ENCODE peak calls at places on chromosomes 7 and 10, in five cellular contexts. G is H9, C is mammary epithelial cell, Q is PC-3, I is body of pancreas. E is an unnamed sample.

GRCh38 chr10:112711366-112711765 is 238.7 kb upstream of the TCF7L2 start:
- DNase-seq in G (no peak), C (no peak), Q (peak; percentile 88), I (no peak), E (no peak)

GRCh38 chr7:111796671-111797070 is 234.4 kb upstream of the IMMP2L start:
- DNase-seq in G (no peak), C (peak; percentile 17), Q (no peak), I (no peak), E (no peak)

GRCh38 chr7:39824801-39825200 is 125.3 kb upstream of the CDK13 start:
- DNase-seq in G (no peak), C (no peak), Q (no peak), I (no peak), E (no peak)

GRCh38 chr7:157352506-157352905 is 15.7 kb downstream of the DNAJB6 start:
- DNase-seq in G (no peak), C (no peak), Q (no peak), I (no peak), E (no peak)

GRCh38 chr7:116588641-116589594 is 64.1 kb downstream of the CAV1 start:
- DNase-seq in G (no peak), C (peak; percentile 44), Q (peak; percentile 88), I (no peak), E (no peak)

GRCh38 chr7:146235210-146235609 is 118.6 kb downstream of the CNTNAP2 start:
- DNase-seq in G (no peak), C (no peak), Q (no peak), I (no peak), E (no peak)

GRCh38 chr10:71077143-71077581 is 135.2 kb upstream of the UNC5B start:
- DNase-seq in G (peak; percentile 30), C (peak; percentile 62), Q (no peak), I (peak; percentile 2), E (no peak)

GRCh38 chr7:22561895-22562593 is 62.1 kb upstream of the STEAP1B start:
- DNase-seq in G (no peak), C (peak; percentile 58), Q (peak; percentile 55), I (no peak), E (no peak)

GRCh38 chr10:7301039-7301768 is 109.6 kb downstream of the SFMBT2 start:
- DNase-seq in G (peak; percentile 69), C (no peak), Q (peak; percentile 11), I (no peak), E (no peak)

GRCh38 chr7:132380065-132380464 is 196.2 kb downstream of the PLXNA4 start:
- DNase-seq in G (no peak), C (no peak), Q (no peak), I (no peak), E (no peak)

GRCh38 chr10:132669208-132669861 is 116.6 kb downstream of the NKX6-2 start:
- DNase-seq in G (no peak), C (no peak), Q (no peak), I (peak; percentile 8), E (no peak)

GRCh38 chr7:96720843-96721242 is 11.2 kb upstream of the SEM1 start:
- DNase-seq in G (no peak), C (peak; percentile 76), Q (peak; percentile 76), I (no peak), E (no peak)

GRCh38 chr10:12730809-12731519 is 270.5 kb downstream of the CCDC3 start:
- DNase-seq in G (no peak), C (no peak), Q (no peak), I (no peak), E (no peak)

GRCh38 chr10:62724465-62724864 is 80.1 kb upstream of the ADO start:
- DNase-seq in G (no peak), C (no peak), Q (no peak), I (no peak), E (no peak)

GRCh38 chr10:128400564-128400963 is 274.3 kb upstream of the MKI67 start:
- DNase-seq in G (no peak), C (no peak), Q (no peak), I (no peak), E (no peak)

GRCh38 chr10:8600192-8600591 is 545.7 kb downstream of the GATA3 start:
- DNase-seq in G (no peak), C (peak; percentile 82), Q (peak; percentile 25), I (no peak), E (no peak)

GRCh38 chr10:69501657-69502056 is 50.4 kb downstream of the TSPAN15 start:
- DNase-seq in G (peak; percentile 21), C (no peak), Q (no peak), I (no peak), E (no peak)

GRCh38 chr10:80144302-80145131 is 12.0 kb downstream of the PLAC9 start:
- DNase-seq in G (peak; percentile 46), C (no peak), Q (peak; percentile 97), I (peak; percentile 41), E (no peak)

GRCh38 chr7:1074593-1075431 is 13.1 kb upstream of the GPER1 start:
- DNase-seq in G (no peak), C (no peak), Q (no peak), I (no peak), E (no peak)

GRCh38 chr10:43249151-43249961 is 17.5 kb downstream of the RASGEF1A start:
- DNase-seq in G (peak; percentile 23), C (no peak), Q (no peak), I (peak; percentile 8), E (no peak)

GRCh38 chr7:7265057-7265456 is 82.7 kb downstream of the C1GALT1 start:
- DNase-seq in G (no peak), C (no peak), Q (no peak), I (no peak), E (no peak)

GRCh38 chr7:134827436-134827835 is 48.0 kb downstream of the CALD1 start:
- DNase-seq in G (no peak), C (no peak), Q (no peak), I (no peak), E (no peak)

GRCh38 chr10:77313066-77313750 is 324.4 kb downstream of the KCNMA1 start:
- DNase-seq in G (no peak), C (no peak), Q (no peak), I (no peak), E (no peak)

GRCh38 chr7:36276428-36277246 is 113.0 kb upstream of the ANLN start:
- DNase-seq in G (no peak), C (no peak), Q (no peak), I (no peak), E (no peak)

GRCh38 chr10:100788027-100788900 is 42.9 kb downstream of the PAX2 start:
- DNase-seq in G (peak; percentile 62), C (no peak), Q (no peak), I (no peak), E (no peak)
- TF ChIP-seq CTCF in G (peak; percentile 28), C (no peak), Q (no peak), I (no peak), E (no peak)

DNA sequence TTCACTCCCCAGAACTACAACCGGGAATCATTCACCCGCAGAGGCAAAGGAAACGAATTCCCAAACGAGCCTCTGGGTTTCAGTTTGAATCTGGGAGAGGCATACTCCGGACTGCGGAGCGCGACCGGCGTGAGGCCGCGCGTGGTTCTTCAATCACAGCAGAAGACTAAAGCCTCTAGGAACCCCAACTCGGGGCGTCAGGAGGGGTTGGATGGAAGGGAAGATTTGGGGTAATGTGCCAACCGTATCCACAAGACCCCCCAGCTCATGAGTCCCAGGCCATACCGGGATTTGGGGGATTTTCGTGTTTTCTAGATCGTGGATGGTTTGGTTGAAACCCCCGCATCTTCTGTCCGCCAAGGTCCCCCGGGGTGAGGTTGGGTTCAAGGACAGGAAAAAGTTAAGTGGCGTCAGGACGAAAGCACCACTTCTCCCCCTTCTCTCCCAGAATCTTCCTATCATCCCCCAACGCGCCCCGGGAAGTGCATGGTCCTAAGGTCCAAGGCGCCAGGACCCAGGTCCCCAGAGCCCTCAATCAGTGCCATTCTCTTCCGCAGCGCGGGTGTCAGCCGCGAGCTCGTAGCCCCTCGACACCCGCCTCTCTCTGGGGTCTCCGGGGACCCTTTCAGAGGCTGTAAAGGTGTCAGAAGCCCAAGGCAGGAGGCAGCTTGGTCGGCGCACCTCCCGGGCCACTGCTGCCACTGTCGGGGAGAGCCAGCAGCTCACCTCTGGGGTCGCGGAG is 1.7 kb downstream of the MKX start:
- DNase-seq in G (no peak), C (peak; percentile 20), Q (peak; percentile 18), I (peak; percentile 20), E (no peak)
- H3K27me3 ChIP-seq in G (peaks cover 61% of the 10 kb centered on the region), C (peaks cover 53% of the 10 kb centered on the region), Q (peaks cover 16% of the 10 kb centered on the region), I (peaks cover 36% of the 10 kb centered on the region), E (peaks cover 65% of the 10 kb centered on the region)

DNA sequence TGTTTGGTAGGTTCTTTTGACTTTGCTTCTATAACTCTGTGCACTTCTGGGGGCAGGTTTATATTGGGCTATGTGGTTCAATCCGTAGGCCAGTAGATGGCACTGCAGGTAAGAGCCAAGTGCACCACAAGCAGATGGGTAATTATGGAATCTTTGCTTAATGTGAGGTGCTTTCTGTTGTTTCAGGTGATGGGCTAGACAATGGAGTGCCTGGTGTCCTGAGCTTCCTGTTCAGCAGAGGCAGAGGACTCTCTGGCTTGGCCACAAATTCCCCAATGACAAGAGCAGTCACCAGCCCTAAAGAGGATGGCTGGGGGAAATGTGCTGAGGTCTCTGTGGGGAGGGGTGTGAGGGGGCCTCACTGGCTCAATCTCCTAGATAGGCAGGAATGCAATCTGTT is 455.0 kb downstream of the CCSER2 start:
- DNase-seq in G (peak; percentile 54), C (peak; percentile 24), Q (peak; percentile 34), I (peak; percentile 25), E (peak; percentile 12)
- TF ChIP-seq CTCF in G (peak; percentile 88), C (peak; percentile 90), Q (peak; percentile 69), I (peak; percentile 55), E (peak; percentile 80)

GRCh38 chr7:41503438-41503837 is 199.5 kb downstream of the INHBA start:
- DNase-seq in G (no peak), C (peak; percentile 31), Q (peak; percentile 11), I (no peak), E (no peak)

GRCh38 chr7:41504581-41504980 is 198.3 kb downstream of the INHBA start:
- DNase-seq in G (no peak), C (no peak), Q (no peak), I (no peak), E (no peak)

GRCh38 chr7:41507686-41508268 is 195.1 kb downstream of the INHBA start:
- DNase-seq in G (no peak), C (no peak), Q (no peak), I (no peak), E (no peak)

GRCh38 chr7:41508755-41509154 is 194.1 kb downstream of the INHBA start:
- DNase-seq in G (no peak), C (no peak), Q (no peak), I (no peak), E (no peak)
- H3K27me3 ChIP-seq in G (no peaks in the 10 kb centered on the region), C (no peaks in the 10 kb centered on the region), Q (no peaks in the 10 kb centered on the region), I (no peaks in the 10 kb centered on the region), E (no peaks in the 10 kb centered on the region)

E was measured in kidney epithelial cell.